ENCODE peak calls at places on chromosome 22, in four cellular contexts. W is activated CD4-positive, alpha-beta T cell treated with anti-CD3 and anti-CD28 coated beads for 48 hours; L is NCI-H1417; T is brain microvascular endothelial cell. O is an unnamed sample.

GRCh38 chr22:46547179-46547882 is 9.9 kb upstream of the CELSR1 start:
- DNase-seq in L (no peak), W (no peak), T (peak; percentile 64), O (no peak)

GRCh38 chr22:17939579-17939978 is 84.8 kb downstream of the MICAL3 start:
- DNase-seq in W (no peak), T (no peak), L (no peak), O (no peak)

GRCh38 chr22:27842994-27843431 is 41.5 kb upstream of the MN1 start:
- DNase-seq in W (no peak), T (no peak), L (no peak), O (peak; percentile 91)

GRCh38 chr22:25875461-25875860 is 133.5 kb downstream of the MYO18B start:
- DNase-seq in W (no peak), L (no peak), T (no peak), O (no peak)

GRCh38 chr22:28112548-28113043 is 193.5 kb upstream of the PITPNB start:
- DNase-seq in W (no peak), L (no peak), T (peak; percentile 45), O (peak; percentile 67)

GRCh38 chr22:44540756-44541670 is 43.0 kb upstream of the RTL6 start:
- DNase-seq in T (no peak), W (no peak), L (no peak), O (no peak)

GRCh38 chr22:20111045-20111688 is 4.7 kb upstream of the RANBP1 start:
- DNase-seq in T (no peak), W (peak; percentile 60), L (no peak), O (no peak)

GRCh38 chr22:27798526-27799333 is 2.8 kb downstream of the MN1 start:
- DNase-seq in W (no peak), T (no peak), L (no peak), O (no peak)

GRCh38 chr22:39713799-39714290 is 143.3 kb downstream of the CACNA1I start:
- DNase-seq in L (no peak), W (no peak), T (no peak), O (no peak)

GRCh38 chr22:32723632-32724031 is 77.9 kb upstream of the TIMP3 start:
- DNase-seq in T (peak; percentile 86), W (peak; percentile 55), L (no peak), O (no peak)

GRCh38 chr22:50317178-50317577 is 9.6 kb downstream of the DENND6B start:
- DNase-seq in L (no peak), W (no peak), T (no peak), O (no peak)

GRCh38 chr22:27581688-27582087 is 219.9 kb downstream of the MN1 start:
- DNase-seq in L (no peak), W (no peak), T (no peak), O (no peak)

GRCh38 chr22:36741204-36741793 is 34.6 kb downstream of the IFT27 start:
- DNase-seq in T (peak; percentile 9), L (no peak), W (no peak), O (no peak)

GRCh38 chr22:49310354-49310753 is 517.3 kb downstream of the BRD1 start:
- DNase-seq in L (no peak), T (no peak), W (no peak), O (no peak)

GRCh38 chr22:47275479-47276218 is 513.2 kb downstream of the TBC1D22A start:
- DNase-seq in L (no peak), W (no peak), T (no peak), O (no peak)

GRCh38 chr22:45585437-45585755 is 82.7 kb downstream of the FBLN1 start:
- DNase-seq in W (no peak), L (no peak), T (peak; percentile 20), O (no peak)

GRCh38 chr22:44583076-44583760 is 85.2 kb upstream of the RTL6 start:
- DNase-seq in L (peak; percentile 3), T (no peak), W (no peak), O (no peak)

GRCh38 chr22:30920407-30920806 is 48.2 kb downstream of the MORC2 start:
- DNase-seq in T (peak; percentile 60), W (peak; percentile 91), L (peak; percentile 34), O (peak; percentile 60)

GRCh38 chr22:46673205-46673604 is 53.0 kb downstream of the GRAMD4 start:
- DNase-seq in T (no peak), W (peak; percentile 31), L (no peak), O (no peak)

GRCh38 chr22:23398701-23399366 is 181.3 kb downstream of the IGLL1 start:
- DNase-seq in L (no peak), T (no peak), W (no peak), O (no peak)

GRCh38 chr22:44615146-44615545 is 86.9 kb upstream of the PRR5 start:
- DNase-seq in T (no peak), W (no peak), L (no peak), O (no peak)

GRCh38 chr22:40939202-40939601 is 12.0 kb upstream of the RBX1 start:
- DNase-seq in T (no peak), W (no peak), L (no peak), O (no peak)

GRCh38 chr22:29149841-29150555 is 55.7 kb upstream of the EMID1 start:
- DNase-seq in W (no peak), L (no peak), T (no peak), O (no peak)

GRCh38 chr22:18909556-18909955 is 3.4 kb downstream of the DGCR6 start:
- DNase-seq in W (no peak), L (no peak), T (no peak), O (no peak)

GRCh38 chr22:48493733-48494132 is 1333.9 kb downstream of the BRD1 start:
- DNase-seq in L (no peak), W (no peak), T (no peak), O (no peak)

GRCh38 chr22:17638182-17638431 is 450 bp upstream of the BCL2L13 start:
- DNase-seq in L (peak; percentile 52), T (no peak), W (peak; percentile 26), O (no peak)

GRCh38 chr22:41976961-41977566 is 7.8 kb downstream of the SEPTIN3 start:
- DNase-seq in W (peak; percentile 15), T (no peak), L (peak; percentile 13), O (no peak)

GRCh38 chr22:29879738-29880137 is 3.2 kb upstream of the MTMR3 start:
- DNase-seq in L (no peak), T (no peak), W (peak; percentile 41), O (no peak)

GRCh38 chr22:50014053-50014501 is 1.5 kb upstream of the IL17REL start:
- DNase-seq in T (no peak), W (no peak), L (no peak), O (no peak)

GRCh38 chr22:36329217-36330078 is 58.3 kb downstream of the MYH9 start:
- DNase-seq in L (no peak), W (peak; percentile 90), T (peak; percentile 92), O (peak; percentile 14)

GRCh38 chr22:19429950-19430889 is 1.3 kb downstream of the HIRA start:
- DNase-seq in W (peak; percentile 55), T (peak; percentile 60), L (no peak), O (no peak)

O was measured in NCI-H446.